ENCODE peak calls at places on chromosomes 16 and 17, in four cellular contexts. X is psoas muscle, S is tibial nerve, D is choroid plexus epithelial cell. L is an unnamed sample.

GRCh38 chr16:78353610-78354009 is 254.2 kb downstream of the WWOX start:
- DNase-seq in S (no peak), X (no peak), D (no peak), L (peak; percentile 0)

GRCh38 chr16:12025472-12025871 is 48.9 kb downstream of the SNX29 start:
- DNase-seq in X (no peak), S (no peak), D (no peak), L (no peak)

GRCh38 chr17:28963841-28964240 is 12.5 kb upstream of the PHF12 start:
- DNase-seq in D (no peak), X (peak; percentile 4), S (no peak), L (no peak)

GRCh38 chr17:80724723-80725388 is 180.2 kb downstream of the RPTOR start:
- DNase-seq in D (peak; percentile 84), X (peak; percentile 74), S (no peak), L (peak; percentile 58)

GRCh38 chr17:14922421-14922820 is 342.7 kb downstream of the PMP22 start:
- DNase-seq in D (peak; percentile 25), S (no peak), X (no peak), L (no peak)

GRCh38 chr17:77456271-77456950 is 315.6 kb downstream of the SEC14L1 start:
- DNase-seq in S (no peak), X (no peak), D (no peak), L (no peak)

GRCh38 chr16:10552998-10553491 is 27.4 kb downstream of the EMP2 start:
- DNase-seq in X (peak; percentile 61), S (peak; percentile 29), D (no peak), L (no peak)

GRCh38 chr17:42653179-42654124 is 5.6 kb upstream of the TUBG2 start:
- DNase-seq in X (peak; percentile 85), D (peak; percentile 83), S (peak; percentile 61), L (no peak)

GRCh38 chr17:32558997-32559650 is 72.3 kb downstream of the CDK5R1 start:
- DNase-seq in D (no peak), S (no peak), X (no peak), L (peak; percentile 55)

GRCh38 chr17:6011241-6011640 is 58.9 kb upstream of the WSCD1 start:
- DNase-seq in S (no peak), D (no peak), X (no peak), L (no peak)

GRCh38 chr16:53291757-53292392 is 142.4 kb upstream of the RBL2 start:
- DNase-seq in X (no peak), D (peak; percentile 17), S (no peak), L (no peak)

GRCh38 chr17:16911141-16911937 is 60.6 kb downstream of the TNFRSF13B start:
- DNase-seq in X (peak; percentile 36), S (no peak), D (no peak), L (peak; percentile 11)

GRCh38 chr17:46772013-46772878 is 46.2 kb downstream of the WNT3 start:
- DNase-seq in D (no peak), S (no peak), X (peak; percentile 58), L (peak; percentile 53)

GRCh38 chr17:28216528-28216927 is 102.5 kb upstream of the TMEM97 start:
- DNase-seq in X (no peak), S (no peak), D (peak; percentile 45), L (peak; percentile 72)

GRCh38 chr17:6700948-6701307 is 12.2 kb downstream of the SLC13A5 start:
- DNase-seq in D (no peak), X (no peak), S (no peak), L (no peak)

GRCh38 chr17:73228748-73229236 is 32.9 kb downstream of the CPSF4L start:
- DNase-seq in D (peak; percentile 89), X (peak; percentile 85), S (peak; percentile 67), L (peak; percentile 87)

GRCh38 chr17:41629826-41630670 is 5.7 kb upstream of the KRT17 start:
- DNase-seq in S (no peak), D (no peak), X (peak; percentile 39), L (no peak)

GRCh38 chr17:27578718-27579085 is 52.3 kb upstream of the LGALS9 start:
- DNase-seq in X (no peak), D (peak; percentile 70), S (no peak), L (peak; percentile 39)

GRCh38 chr17:2435181-2435741 is 34.4 kb upstream of the MNT start:
- DNase-seq in D (peak; percentile 38), X (no peak), S (no peak), L (no peak)

GRCh38 chr17:50276588-50277356 is 2.5 kb downstream of the TMEM92 start:
- DNase-seq in X (peak; percentile 12), S (no peak), D (no peak), L (no peak)

GRCh38 chr17:4789951-4790704 is 1.4 kb downstream of the GLTPD2 start:
- DNase-seq in S (peak; percentile 66), D (peak; percentile 87), X (peak; percentile 93), L (peak; percentile 99)

GRCh38 chr17:5077781-5078105 is 524 bp upstream of the ZFP3 start:
- DNase-seq in D (no peak), X (no peak), S (no peak), L (no peak)

GRCh38 chr17:46159686-46160085 is 33.5 kb downstream of the KANSL1 start:
- DNase-seq in S (no peak), D (peak; percentile 79), X (no peak), L (peak; percentile 36)

GRCh38 chr17:35890774-35891155 is 10.6 kb upstream of the CCL5 start:
- DNase-seq in D (peak; percentile 16), S (no peak), X (no peak), L (no peak)

GRCh38 chr17:17019891-17020456 is 22.3 kb upstream of the MPRIP start:
- DNase-seq in S (no peak), X (peak; percentile 44), D (no peak), L (peak; percentile 76)

GRCh38 chr16:88792078-88792550 is 7.1 kb upstream of the PIEZO1 start:
- DNase-seq in S (no peak), X (peak; percentile 42), D (no peak), L (no peak)
- TF ChIP-seq CTCF in S (no peak), X (no peak), D (no peak), L (no peak)

GRCh38 chr17:58344791-58345157 is 7.2 kb downstream of the SUPT4H1 start:
- DNase-seq in D (no peak), X (no peak), S (no peak), L (no peak)
- H3K4me3 ChIP-seq in D (no peak overlapping the region), X (no peak overlapping the region), S (peak overlapping the region; percentile 10), L (no peak overlapping the region)

DNA sequence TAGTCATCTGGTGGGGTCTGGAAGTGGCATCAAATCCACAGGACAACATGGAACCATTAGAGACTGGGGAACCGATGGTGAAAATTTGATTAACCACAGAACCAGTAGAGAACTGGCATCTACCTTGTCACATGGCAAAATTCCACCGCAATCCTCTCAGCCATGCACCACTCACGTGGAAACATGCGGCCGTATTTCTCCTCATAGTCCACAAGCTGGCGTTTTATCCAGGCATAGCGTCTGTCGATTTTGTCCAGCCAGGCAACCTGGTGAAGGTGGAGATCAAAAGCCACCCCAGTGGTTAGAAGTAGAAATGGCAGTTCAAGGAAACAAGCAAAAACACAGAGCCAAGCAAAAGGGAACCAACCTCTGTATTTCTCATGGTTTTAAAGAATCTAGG is 87.6 kb downstream of the VPS53 start:
- DNase-seq in D (no peak), X (no peak), S (no peak), L (no peak)
- TF ChIP-seq CTCF in D (peak; percentile 15), X (no peak), S (no peak), L (no peak)

GRCh38 chr17:75365931-75366275 is 39.6 kb downstream of the GRB2 start:
- DNase-seq in X (no peak), D (no peak), S (no peak), L (no peak)
- H3K4me3 ChIP-seq in X (peak overlapping the region; percentile 2), D (no peak overlapping the region), S (no peak overlapping the region), L (no peak overlapping the region)

GRCh38 chr16:19707699-19708497 is 10.1 kb downstream of the KNOP1 start:
- DNase-seq in S (no peak), D (no peak), X (no peak), L (no peak)
- TF ChIP-seq CTCF in S (no peak), D (no peak), X (no peak), L (no peak)

DNA sequence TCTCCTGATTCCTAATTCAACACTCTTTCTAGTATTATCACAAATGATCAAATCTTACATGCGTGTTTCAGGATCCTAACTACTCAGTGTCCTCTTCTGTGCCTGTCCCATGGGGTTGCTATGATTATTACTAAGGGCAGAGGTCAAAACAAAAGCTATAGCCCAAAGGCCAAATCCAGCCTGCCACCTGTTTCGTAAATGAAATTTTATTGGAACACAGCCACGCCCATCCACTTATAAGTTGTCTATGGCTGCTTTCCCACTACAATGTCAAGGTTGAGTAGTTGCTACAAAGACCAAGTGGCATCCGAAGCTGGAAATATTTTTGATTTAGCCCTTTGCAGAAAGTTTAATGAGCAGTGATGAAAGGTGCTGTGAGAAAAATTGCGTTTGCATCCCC is 336.6 kb downstream of the TMEM114 start:
- DNase-seq in D (no peak), X (no peak), S (no peak), L (no peak)
- H3K4me3 ChIP-seq in D (no peak overlapping the region), X (no peak overlapping the region), S (no peak overlapping the region), L (no peak overlapping the region)

GRCh38 chr16:88628512-88628974 is 9.8 kb upstream of the IL17C start:
- DNase-seq in D (peak; percentile 26), S (no peak), X (peak; percentile 60), L (no peak)
- TF ChIP-seq CTCF in D (peak; percentile 55), S (no peak), X (peak; percentile 18), L (no peak)

DNA sequence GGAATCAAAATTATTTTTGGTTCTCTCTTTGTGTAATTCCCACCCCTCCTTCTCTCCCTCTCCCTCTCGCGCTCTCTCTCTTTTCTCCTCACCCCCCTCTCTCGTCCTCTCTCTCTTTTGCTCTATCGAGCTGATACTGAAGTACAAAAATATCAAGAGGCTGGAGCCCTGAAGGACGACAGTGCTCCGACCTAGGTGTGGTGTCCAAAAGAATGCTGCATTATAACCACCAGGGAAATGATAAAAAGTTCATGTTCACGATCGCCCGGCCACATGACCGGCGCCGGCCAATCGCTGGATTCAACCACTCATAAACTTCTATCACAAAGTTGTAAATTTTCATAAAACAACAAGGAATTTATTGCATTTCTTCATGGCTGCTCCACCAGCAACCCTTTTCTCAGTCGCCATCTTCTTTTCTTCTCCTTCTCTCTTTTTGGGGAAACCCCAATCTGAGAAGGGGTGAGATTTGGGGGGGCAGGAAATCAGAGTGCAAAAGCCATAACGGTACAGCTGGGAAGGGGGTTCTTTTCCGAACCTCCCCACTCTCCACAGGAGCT is at the start of gene HOXB6:
- DNase-seq in S (no peak), X (no peak), D (no peak), L (no peak)
- H3K4me3 ChIP-seq in S (peak within 1 kb of the TSS; percentile 41), X (peak within 1 kb of the TSS; percentile 59), D (no peak within 1 kb of the TSS), L (no peak within 1 kb of the TSS)

DNA sequence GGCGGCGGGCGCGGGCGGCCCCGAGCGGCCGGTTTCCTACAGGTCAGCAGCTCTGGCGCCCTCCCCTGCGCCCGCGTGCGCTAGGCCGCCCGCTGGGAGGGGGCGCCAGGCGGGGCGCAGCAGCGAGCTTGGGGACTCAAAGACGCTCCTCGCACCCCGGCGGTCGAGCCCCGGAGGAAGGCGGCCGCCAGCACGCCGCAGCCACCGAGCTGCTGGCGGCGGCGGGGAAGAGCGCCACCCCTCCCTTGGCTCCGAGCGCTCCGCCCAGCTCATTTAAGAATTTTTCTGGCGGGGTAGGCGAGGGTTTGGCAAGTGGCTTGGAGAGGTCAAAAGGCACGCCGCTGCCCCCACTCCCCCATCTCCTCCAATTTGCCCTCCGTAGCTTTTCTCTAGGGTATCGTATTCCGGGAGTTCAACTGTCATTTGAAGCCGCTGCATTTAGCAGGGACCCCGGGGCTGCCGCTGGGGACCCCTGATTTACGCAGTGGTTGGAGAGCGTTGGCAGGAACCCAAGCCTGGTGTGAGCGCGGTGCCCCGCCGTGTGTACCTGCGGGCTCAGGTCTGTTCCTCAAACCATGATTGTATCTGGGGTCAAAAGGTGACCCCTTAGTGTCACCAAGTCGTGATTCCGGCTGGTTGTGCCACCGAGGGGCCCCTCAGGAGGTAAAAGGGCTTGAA is 59.5 kb upstream of the GSE1 start:
- DNase-seq in D (peak; percentile 33), X (peak; percentile 83), S (no peak), L (peak; percentile 42)
- TF ChIP-seq CTCF in D (no peak), X (peak; percentile 15), S (peak; percentile 32), L (no peak)

L was measured in epithelial cell of esophagus.